ENCODE peak calls at places on chromosomes 6 and 20, in nine cellular contexts. N is EH; E is stimulated activated CD8-positive, alpha-beta memory T cell treated with anti-CD3 and anti-CD28 coated beads, Interleukin-4, amount 100 ng/mL, for 24 hours; B is MV-4-11; A is naive B cell; J is HEK293T; X is stomach; I is iris pigment epithelial cell; K is GM23338. Q is an unnamed sample.

GRCh38 chr20:13915244-13915643 is 75.2 kb downstream of the SEL1L2 start:
- DNase-seq in E (no peak), J (no peak), K (no peak), N (no peak), I (no peak), B (no peak), A (no peak), X (no peak), Q (no peak)

GRCh38 chr6:72946766-72947165 is 278.5 kb downstream of the KHDC1L start:
- DNase-seq in X (no peak), B (no peak), J (no peak), K (no peak), I (peak), N (peak), E (no peak), A (no peak), Q (no peak)

GRCh38 chr6:9126845-9127560 is 691.7 kb upstream of the SLC35B3 start:
- DNase-seq in B (no peak), J (no peak), E (no peak), X (no peak), I (peak), K (no peak), A (no peak), N (peak), Q (no peak)

GRCh38 chr6:110731898-110732297 is 83.4 kb downstream of the CDK19 start:
- DNase-seq in N (no peak), I (no peak), K (peak), A (no peak), X (no peak), E (no peak), B (no peak), J (no peak), Q (no peak)

GRCh38 chr20:19737025-19737424 is 21.0 kb upstream of the RIN2 start:
- DNase-seq in I (peak), E (no peak), J (no peak), N (peak), B (peak), X (no peak), K (no peak), A (no peak), Q (no peak)

GRCh38 chr20:63351811-63352591 is 9.1 kb downstream of the CHRNA4 start:
- DNase-seq in B (no peak), E (no peak), K (peak), I (no peak), X (no peak), A (no peak), N (no peak), J (no peak), Q (no peak)

GRCh38 chr6:168057836-168058235 is 21.2 kb downstream of the FRMD1 start:
- DNase-seq in B (no peak), E (no peak), J (no peak), K (no peak), N (no peak), A (no peak), X (no peak), I (no peak), Q (no peak)

GRCh38 chr20:2626853-2627541 is 25.4 kb upstream of the NOP56 start:
- DNase-seq in K (peak), I (peak), J (no peak), N (peak), B (no peak), X (no peak), A (no peak), E (no peak), Q (no peak)

GRCh38 chr20:9927224-9927623 is 88.3 kb upstream of the PAK5 start:
- DNase-seq in A (no peak), K (no peak), E (no peak), I (no peak), X (no peak), J (no peak), N (no peak), B (no peak), Q (no peak)

GRCh38 chr6:121826156-121826810 is 390.8 kb downstream of the GJA1 start:
- DNase-seq in X (no peak), N (peak), K (no peak), E (no peak), A (no peak), J (no peak), I (peak), B (no peak), Q (no peak)

GRCh38 chr6:57312004-57312345 is 5.5 kb upstream of the PRIM2 start:
- DNase-seq in A (no peak), B (no peak), N (no peak), J (no peak), X (no peak), K (no peak), I (no peak), E (no peak), Q (no peak)

GRCh38 chr20:59084041-59084841 is 41.7 kb upstream of the PRELID3B start:
- DNase-seq in X (peak), J (no peak), I (no peak), B (no peak), E (no peak), N (no peak), K (no peak), A (no peak), Q (no peak)

GRCh38 chr6:132888701-132889100 is 74.3 kb downstream of the RPS12 start:
- DNase-seq in N (no peak), K (no peak), I (peak), J (no peak), B (no peak), A (no peak), E (no peak), X (no peak), Q (no peak)

GRCh38 chr6:75759207-75759606 is 10.2 kb downstream of the MYO6 start:
- DNase-seq in X (no peak), I (no peak), B (peak), J (no peak), N (no peak), A (no peak), E (no peak), K (peak), Q (no peak)

GRCh38 chr6:165962361-165962760 is 205.3 kb downstream of the TBXT start:
- DNase-seq in A (no peak), X (no peak), N (peak), E (no peak), B (no peak), K (no peak), J (no peak), I (no peak), Q (no peak)

GRCh38 chr6:15268130-15268908 is 22.4 kb downstream of the JARID2 start:
- DNase-seq in B (no peak), K (peak), X (no peak), I (no peak), N (peak), A (no peak), E (no peak), J (no peak), Q (no peak)

GRCh38 chr20:1368448-1369199 is 24.2 kb downstream of the FKBP1A start:
- DNase-seq in A (no peak), N (peak), K (no peak), J (no peak), X (no peak), I (peak), B (no peak), E (no peak), Q (no peak)

GRCh38 chr6:39893286-39893685 is 41.0 kb downstream of the MOCS1 start:
- DNase-seq in I (no peak), J (no peak), B (no peak), E (no peak), K (no peak), N (no peak), A (no peak), X (no peak), Q (no peak)

Q was measured in GM18507.